ENCODE peak calls at places on chromosomes 13 and 19, in five cellular contexts. Q is tibial artery, K is PC-9, H is body of pancreas, S is heart right ventricle. L is an unnamed sample.
A peak's percentile ranks its signal among the peaks of the same experiment; 100 is the strongest.

GRCh38 chr19:2694196-2694595 is 8.3 kb downstream of the GNG7 start:
- DNase-seq in Q (no peak), K (no peak), H (no peak), S (no peak), L (no peak)

GRCh38 chr13:24251525-24251924 is 57.9 kb upstream of the C1QTNF9 start:
- DNase-seq in Q (no peak), K (no peak), H (no peak), S (no peak), L (no peak)

GRCh38 chr19:16376649-16377048 is 52.0 kb downstream of the KLF2 start:
- DNase-seq in Q (no peak), K (no peak), H (no peak), S (no peak), L (peak; percentile 14)

GRCh38 chr19:40612831-40613668 is 11.9 kb downstream of the LTBP4 start:
- DNase-seq in Q (no peak), K (peak; percentile 56), H (no peak), S (no peak), L (no peak)

GRCh38 chr19:17235618-17236413 is 9.8 kb downstream of the OCEL1 start:
- DNase-seq in Q (peak; percentile 83), K (peak; percentile 24), H (peak; percentile 75), S (no peak), L (peak; percentile 33)

GRCh38 chr13:46377554-46377953 is 9.5 kb downstream of the RUBCNL start:
- DNase-seq in Q (no peak), K (no peak), H (no peak), S (no peak), L (no peak)

GRCh38 chr13:90238433-90238832 is 1109.1 kb upstream of the MIR17HG start:
- DNase-seq in Q (no peak), K (no peak), H (no peak), S (no peak), L (no peak)

GRCh38 chr19:19544257-19545127 is 6.4 kb downstream of the CILP2 start:
- DNase-seq in Q (no peak), K (no peak), H (no peak), S (no peak), L (no peak)

GRCh38 chr13:113162783-113163685 is 4.6 kb downstream of the PROZ start:
- DNase-seq in Q (no peak), K (no peak), H (no peak), S (no peak), L (no peak)

GRCh38 chr13:113815151-113816058 is 48.5 kb downstream of the GAS6 start:
- DNase-seq in Q (no peak), K (no peak), H (no peak), S (peak; percentile 34), L (no peak)

GRCh38 chr19:48988860-48989259 is 4.2 kb downstream of the GYS1 start:
- DNase-seq in Q (no peak), K (no peak), H (no peak), S (no peak), L (no peak)

GRCh38 chr13:96503481-96503880 is 413.6 kb downstream of the HS6ST3 start:
- DNase-seq in Q (no peak), K (no peak), H (no peak), S (no peak), L (no peak)

GRCh38 chr19:42066075-42066754 is 3.8 kb downstream of the GRIK5 start:
- DNase-seq in Q (no peak), K (peak; percentile 71), H (no peak), S (no peak), L (peak; percentile 60)

GRCh38 chr13:100529666-100530065 is 58.9 kb downstream of the GGACT start:
- DNase-seq in Q (no peak), K (no peak), H (no peak), S (no peak), L (no peak)

GRCh38 chr19:34260771-34261173 is 6.4 kb downstream of the GARRE1 start:
- DNase-seq in Q (no peak), K (no peak), H (no peak), S (no peak), L (no peak)

GRCh38 chr19:13817615-13818371 is 22.6 kb downstream of the ZSWIM4 start:
- DNase-seq in Q (no peak), K (no peak), H (peak; percentile 92), S (no peak), L (no peak)

GRCh38 chr13:76991796-76992547 is at the start of gene CLN5:
- DNase-seq in Q (peak; percentile 98), K (peak; percentile 83), H (peak; percentile 96), S (peak; percentile 92), L (peak; percentile 75)

GRCh38 chr19:50557009-50557613 is 11.1 kb downstream of the LRRC4B start:
- DNase-seq in Q (no peak), K (no peak), H (no peak), S (no peak), L (no peak)

GRCh38 chr19:49588370-49589122 is 2.4 kb upstream of the PRR12 start:
- DNase-seq in Q (no peak), K (peak; percentile 25), H (no peak), S (no peak), L (no peak)

GRCh38 chr13:45518525-45519235 is 53.9 kb downstream of the COG3 start:
- DNase-seq in Q (no peak), K (no peak), H (no peak), S (no peak), L (no peak)

GRCh38 chr13:93226065-93226622 is 463 bp upstream of the GPC6 start:
- DNase-seq in Q (no peak), K (no peak), H (no peak), S (no peak), L (no peak)

GRCh38 chr13:113968463-113969310 is 5.2 kb downstream of the C13orf46 start:
- DNase-seq in Q (no peak), K (no peak), H (peak; percentile 19), S (no peak), L (no peak)

GRCh38 chr19:42794751-42795150 is 29.3 kb upstream of the PSG8 start:
- DNase-seq in Q (no peak), K (no peak), H (no peak), S (no peak), L (no peak)

GRCh38 chr13:31538067-31539042 is 201.0 kb upstream of the RXFP2 start:
- DNase-seq in Q (no peak), K (no peak), H (no peak), S (no peak), L (peak; percentile 4)

DNA sequence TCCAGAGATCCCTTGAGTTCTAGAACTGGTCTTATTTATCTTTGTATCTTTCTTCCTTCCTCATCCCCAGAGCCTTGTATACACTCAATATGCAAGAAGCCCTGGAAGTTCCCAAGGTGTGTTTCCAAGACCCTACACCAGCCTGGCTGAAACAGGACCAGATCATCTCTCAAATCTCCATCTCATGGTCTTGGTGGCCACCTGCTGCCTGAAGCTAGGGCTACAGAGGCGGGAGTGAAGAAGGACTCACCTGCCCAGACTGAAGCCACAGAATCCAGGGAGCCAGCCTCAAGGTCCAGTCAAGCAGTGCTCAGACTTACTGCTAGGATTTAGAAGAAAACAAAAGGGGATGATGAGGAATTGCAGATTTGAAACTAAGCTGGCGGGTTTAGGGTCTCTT is 6.1 kb upstream of the CYSLTR2 start:
- DNase-seq in Q (no peak), K (no peak), H (peak; percentile 38), S (no peak), L (peak; percentile 7)
- TF ChIP-seq CTCF in Q (no peak), K (no peak), H (peak; percentile 64), S (peak; percentile 19), L (no peak)

GRCh38 chr13:41061075-41061913 is at the start of gene WBP4:
- DNase-seq in Q (peak; percentile 97), K (peak; percentile 84), H (peak; percentile 94), S (peak; percentile 97), L (peak; percentile 89)
- TF ChIP-seq CTCF in Q (peak; percentile 6), K (no peak), H (no peak), S (peak; percentile 24), L (no peak)

GRCh38 chr13:86082116-86082515 is 282.9 kb upstream of the SLITRK6 start:
- DNase-seq in Q (no peak), K (no peak), H (no peak), S (no peak), L (no peak)

GRCh38 chr13:86085890-86086289 is 286.7 kb upstream of the SLITRK6 start:
- DNase-seq in Q (no peak), K (no peak), H (no peak), S (no peak), L (no peak)

GRCh38 chr13:86080340-86080995 is 281.2 kb upstream of the SLITRK6 start:
- DNase-seq in Q (no peak), K (no peak), H (no peak), S (no peak), L (no peak)
- TF ChIP-seq CTCF in Q (no peak), K (no peak), H (no peak), S (no peak), L (no peak)

GRCh38 chr19:44666852-44667251 is 4.4 kb upstream of the CEACAM19 start:
- DNase-seq in Q (no peak), K (no peak), H (no peak), S (no peak), L (no peak)
- TF ChIP-seq CTCF in Q (no peak), K (no peak), H (no peak), S (no peak), L (no peak)

DNA sequence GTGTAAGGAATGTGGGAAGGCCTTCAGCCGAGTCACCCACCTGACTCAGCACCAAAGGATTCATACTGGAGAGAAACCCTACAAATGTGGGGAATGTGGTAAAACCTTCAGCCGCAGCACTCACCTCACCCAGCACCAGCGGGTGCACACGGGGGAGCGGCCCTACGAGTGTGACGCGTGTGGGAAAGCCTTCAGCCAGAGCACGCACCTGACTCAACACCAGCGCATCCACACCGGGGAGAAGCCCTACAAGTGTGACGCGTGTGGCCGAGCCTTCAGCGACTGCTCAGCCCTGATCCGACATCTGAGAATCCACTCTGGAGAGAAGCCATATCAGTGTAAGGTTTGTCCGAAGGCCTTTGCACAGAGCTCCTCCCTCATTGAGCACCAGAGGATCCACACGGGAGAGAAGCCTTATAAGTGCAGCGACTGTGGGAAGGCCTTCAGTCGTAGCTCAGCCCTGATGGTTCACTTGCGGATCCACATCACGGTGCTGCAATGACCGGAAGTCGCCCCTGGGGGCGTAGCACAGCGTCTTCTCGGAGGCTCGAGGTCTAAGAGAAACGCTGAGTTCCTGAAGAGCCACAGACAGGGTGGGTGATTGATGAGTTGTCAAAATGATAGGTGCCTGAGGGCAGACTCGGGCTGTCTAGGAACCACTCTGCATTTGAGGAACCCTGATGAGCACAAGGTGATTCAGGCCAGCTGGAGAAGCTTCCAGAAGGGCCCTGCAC is 12.2 kb downstream of the ZSCAN22 start:
- DNase-seq in Q (no peak), K (peak; percentile 40), H (no peak), S (no peak), L (no peak)
- TF ChIP-seq CTCF in Q (no peak), K (peak; percentile 27), H (no peak), S (no peak), L (no peak)

GRCh38 chr13:30526612-30527217 is 61.0 kb upstream of the HMGB1 start:
- DNase-seq in Q (no peak), K (no peak), H (no peak), S (peak; percentile 6), L (no peak)
- TF ChIP-seq CTCF in Q (no peak), K (no peak), H (no peak), S (no peak), L (no peak)

L was measured in Calu3.